ENCODE peak calls at places on chromosomes 4 and X, in eight cellular contexts. One of them, this sample, is unnamed.

GRCh38 chr4:112882286-112882685 is 167.2 kb upstream of the ANK2 start:
- DNase-seq in suprapubic skin: no peak
- DNase-seq in tibial nerve: no peak
- DNase-seq in neural progenitor cell: peak; percentile 20
- DNase-seq in pancreas: no peak
- DNase-seq in tibial artery: no peak
- DNase-seq in ascending aorta: no peak
- DNase-seq in mesenchymal stem cell: no peak
- DNase-seq in this sample: no peak

GRCh38 chr4:32106767-32107166 is 1386.6 kb downstream of the PCDH7 start:
- DNase-seq in pancreas: no peak
- DNase-seq in suprapubic skin: no peak
- DNase-seq in ascending aorta: no peak
- DNase-seq in tibial nerve: no peak
- DNase-seq in neural progenitor cell: no peak
- DNase-seq in tibial artery: no peak
- DNase-seq in mesenchymal stem cell: no peak
- DNase-seq in this sample: no peak

GRCh38 chr4:110612631-110613269 is 10.1 kb downstream of the PITX2 start:
- DNase-seq in tibial artery: no peak
- DNase-seq in tibial nerve: no peak
- DNase-seq in neural progenitor cell: no peak
- DNase-seq in pancreas: no peak
- DNase-seq in mesenchymal stem cell: no peak
- DNase-seq in suprapubic skin: no peak
- DNase-seq in ascending aorta: no peak
- DNase-seq in this sample: no peak

GRCh38 chr4:21476753-21477152 is 471.8 kb downstream of the KCNIP4 start:
- DNase-seq in tibial artery: no peak
- DNase-seq in mesenchymal stem cell: peak; percentile 21
- DNase-seq in ascending aorta: no peak
- DNase-seq in tibial nerve: no peak
- DNase-seq in neural progenitor cell: peak; percentile 81
- DNase-seq in suprapubic skin: no peak
- DNase-seq in pancreas: no peak
- DNase-seq in this sample: no peak

GRCh38 chrX:136867518-136867917 is 13.0 kb downstream of the RBMX start:
- DNase-seq in ascending aorta: no peak
- DNase-seq in tibial nerve: no peak
- DNase-seq in mesenchymal stem cell: peak; percentile 33
- DNase-seq in suprapubic skin: no peak
- DNase-seq in tibial artery: no peak
- DNase-seq in pancreas: no peak
- DNase-seq in neural progenitor cell: no peak
- DNase-seq in this sample: no peak

GRCh38 chrX:65196758-65197371 is 220.6 kb upstream of the ZC4H2 start:
- DNase-seq in ascending aorta: no peak
- DNase-seq in pancreas: peak; percentile 59
- DNase-seq in suprapubic skin: no peak
- DNase-seq in tibial artery: no peak
- DNase-seq in mesenchymal stem cell: no peak
- DNase-seq in tibial nerve: no peak
- DNase-seq in neural progenitor cell: peak; percentile 82
- DNase-seq in this sample: no peak

GRCh38 chr4:148530114-148530513 is 87.9 kb upstream of the NR3C2 start:
- DNase-seq in neural progenitor cell: no peak
- DNase-seq in tibial artery: no peak
- DNase-seq in suprapubic skin: no peak
- DNase-seq in mesenchymal stem cell: no peak
- DNase-seq in tibial nerve: no peak
- DNase-seq in ascending aorta: no peak
- DNase-seq in pancreas: no peak
- DNase-seq in this sample: no peak

GRCh38 chr4:140233811-140234696 is 80.1 kb upstream of the MAML3 start:
- DNase-seq in ascending aorta: no peak
- DNase-seq in tibial nerve: no peak
- DNase-seq in suprapubic skin: no peak
- DNase-seq in pancreas: no peak
- DNase-seq in tibial artery: no peak
- DNase-seq in neural progenitor cell: no peak
- DNase-seq in mesenchymal stem cell: peak; percentile 81
- DNase-seq in this sample: no peak

GRCh38 chr4:35541888-35542213 is 702.5 kb downstream of the ARAP2 start:
- DNase-seq in pancreas: no peak
- DNase-seq in neural progenitor cell: peak; percentile 23
- DNase-seq in tibial nerve: no peak
- DNase-seq in mesenchymal stem cell: no peak
- DNase-seq in tibial artery: no peak
- DNase-seq in ascending aorta: no peak
- DNase-seq in suprapubic skin: no peak
- DNase-seq in this sample: no peak

GRCh38 chr4:5568931-5569330 is 139.4 kb downstream of the EVC2 start:
- DNase-seq in suprapubic skin: no peak
- DNase-seq in mesenchymal stem cell: no peak
- DNase-seq in pancreas: no peak
- DNase-seq in tibial nerve: no peak
- DNase-seq in tibial artery: no peak
- DNase-seq in neural progenitor cell: no peak
- DNase-seq in ascending aorta: no peak
- DNase-seq in this sample: no peak

GRCh38 chr4:126364290-126364978 is 1049.7 kb downstream of the FAT4 start:
- DNase-seq in tibial artery: no peak
- DNase-seq in suprapubic skin: no peak
- DNase-seq in tibial nerve: no peak
- DNase-seq in mesenchymal stem cell: peak; percentile 88
- DNase-seq in neural progenitor cell: no peak
- DNase-seq in ascending aorta: no peak
- DNase-seq in pancreas: no peak
- DNase-seq in this sample: no peak

DNA sequence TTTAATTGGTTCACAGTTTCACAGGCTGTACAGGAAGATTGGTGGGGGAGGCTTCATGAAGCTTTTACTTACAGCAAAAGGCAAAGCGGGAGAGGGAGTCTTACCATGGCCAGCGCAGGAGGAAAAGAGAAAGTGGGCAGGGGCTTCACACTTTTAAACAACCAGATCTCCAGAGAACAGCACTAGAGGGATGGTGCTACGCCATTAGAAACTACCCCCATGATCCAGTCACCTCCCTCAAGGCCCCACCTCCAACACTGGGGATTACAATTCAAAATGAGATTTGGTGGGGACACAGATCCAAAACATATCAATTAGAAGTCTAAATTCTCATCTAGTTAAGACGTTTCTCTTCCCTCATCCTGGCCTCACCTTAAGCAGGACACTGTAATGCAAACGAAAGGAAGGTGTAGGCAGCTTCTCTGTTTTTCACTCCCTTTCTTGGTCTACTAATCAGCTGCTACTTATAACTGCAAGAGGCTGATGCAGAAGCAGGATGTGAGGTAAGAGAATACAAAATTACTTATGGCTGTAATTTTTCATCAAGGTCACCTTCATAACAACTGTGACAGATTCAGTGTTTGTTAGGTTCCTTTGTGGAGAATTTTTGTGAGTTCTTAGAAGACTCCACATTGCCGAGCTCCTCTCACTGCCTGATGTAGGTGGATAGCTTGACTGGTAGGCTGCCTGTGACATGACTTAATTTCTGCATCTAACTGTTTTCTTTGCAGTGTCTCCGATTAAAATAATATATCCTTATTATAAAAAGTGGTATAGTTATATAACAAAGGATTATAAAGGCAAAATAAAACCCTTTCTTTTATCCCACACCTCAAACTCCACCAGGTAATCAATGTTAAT is 255.1 kb downstream of the IL15 start:
- DNase-seq in tibial artery: no peak
- DNase-seq in ascending aorta: no peak
- DNase-seq in neural progenitor cell: no peak
- DNase-seq in suprapubic skin: no peak
- DNase-seq in mesenchymal stem cell: no peak
- DNase-seq in pancreas: no peak
- DNase-seq in tibial nerve: no peak
- DNase-seq in this sample: no peak
- H3K4me3 ChIP-seq in tibial artery: no peak overlapping the region
- H3K4me3 ChIP-seq in ascending aorta: no peak overlapping the region
- H3K4me3 ChIP-seq in neural progenitor cell: no peak overlapping the region
- H3K4me3 ChIP-seq in suprapubic skin: no peak overlapping the region
- H3K4me3 ChIP-seq in mesenchymal stem cell: no peak overlapping the region
- H3K4me3 ChIP-seq in pancreas: no peak overlapping the region
- H3K4me3 ChIP-seq in tibial nerve: no peak overlapping the region
- H3K4me3 ChIP-seq in this sample: no peak overlapping the region

DNA sequence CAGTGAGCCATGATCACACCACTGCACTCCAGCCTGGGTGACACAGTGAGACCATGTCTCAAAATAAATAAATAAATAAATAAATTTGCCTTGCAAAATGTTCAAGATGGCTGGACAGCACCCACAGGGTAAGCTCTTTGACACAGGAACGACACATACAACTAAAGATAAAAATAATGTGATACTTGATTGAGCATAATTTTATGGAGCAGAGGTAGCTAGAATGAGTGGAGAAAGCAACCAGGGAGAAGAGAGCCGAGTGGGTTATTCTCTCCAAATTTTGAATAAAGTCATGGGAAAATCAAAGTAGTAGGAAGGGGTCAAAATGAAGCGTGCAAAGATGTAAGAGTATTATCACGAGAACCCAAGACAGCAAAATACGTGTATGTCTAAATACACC is 121.5 kb downstream of the IRF2 start:
- DNase-seq in neural progenitor cell: no peak
- DNase-seq in pancreas: no peak
- DNase-seq in suprapubic skin: no peak
- DNase-seq in tibial nerve: no peak
- DNase-seq in mesenchymal stem cell: no peak
- DNase-seq in ascending aorta: no peak
- DNase-seq in tibial artery: no peak
- DNase-seq in this sample: no peak
- H3K4me1 ChIP-seq in neural progenitor cell: peaks cover 3% of the 10 kb centered on the region
- H3K4me1 ChIP-seq in pancreas: peaks cover 25% of the 10 kb centered on the region
- H3K4me1 ChIP-seq in suprapubic skin: peaks cover 40% of the 10 kb centered on the region
- H3K4me1 ChIP-seq in tibial nerve: peaks cover 8% of the 10 kb centered on the region
- H3K4me1 ChIP-seq in mesenchymal stem cell: peaks cover 4% of the 10 kb centered on the region
- H3K4me1 ChIP-seq in ascending aorta: peaks cover 4% of the 10 kb centered on the region
- H3K4me1 ChIP-seq in tibial artery: no peaks in the 10 kb centered on the region
- H3K4me1 ChIP-seq in this sample: peaks cover 13% of the 10 kb centered on the region

DNA sequence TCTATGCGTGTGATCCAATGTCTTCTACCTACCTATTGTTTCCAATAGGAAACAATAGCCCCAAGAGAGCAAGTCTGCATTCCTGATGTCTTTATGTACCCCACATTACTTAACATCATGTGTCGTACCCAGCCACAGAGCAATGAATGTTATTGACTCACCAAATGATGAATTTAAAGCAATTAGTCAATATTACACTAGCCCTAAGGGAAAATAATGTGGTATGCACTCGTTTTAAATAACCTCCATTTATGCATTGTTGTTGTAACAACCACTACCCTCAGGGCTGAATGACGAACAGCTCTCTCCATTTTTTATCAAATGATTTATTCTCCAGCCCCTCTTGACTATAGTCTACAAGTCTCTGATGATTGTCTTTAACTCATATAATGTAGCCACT is 601.8 kb upstream of the GRIA3 start:
- DNase-seq in mesenchymal stem cell: no peak
- DNase-seq in tibial artery: no peak
- DNase-seq in suprapubic skin: no peak
- DNase-seq in tibial nerve: no peak
- DNase-seq in ascending aorta: no peak
- DNase-seq in pancreas: no peak
- DNase-seq in neural progenitor cell: no peak
- DNase-seq in this sample: no peak
- H3K27ac ChIP-seq in mesenchymal stem cell: no peak overlapping the region
- H3K27ac ChIP-seq in tibial artery: no peak overlapping the region
- H3K27ac ChIP-seq in suprapubic skin: no peak overlapping the region
- H3K27ac ChIP-seq in tibial nerve: no peak overlapping the region
- H3K27ac ChIP-seq in ascending aorta: no peak overlapping the region
- H3K27ac ChIP-seq in pancreas: no peak overlapping the region
- H3K27ac ChIP-seq in neural progenitor cell: no peak overlapping the region
- H3K27ac ChIP-seq in this sample: no peak overlapping the region

GRCh38 chr4:152935661-152936445 is at the start of gene FHDC1:
- DNase-seq in ascending aorta: no peak
- DNase-seq in neural progenitor cell: peak; percentile 91
- DNase-seq in mesenchymal stem cell: peak; percentile 6
- DNase-seq in tibial nerve: no peak
- DNase-seq in tibial artery: no peak
- DNase-seq in pancreas: peak; percentile 82
- DNase-seq in suprapubic skin: no peak
- DNase-seq in this sample: no peak

GRCh38 chr4:152938237-152938969 is 2.3 kb downstream of the FHDC1 start:
- DNase-seq in tibial nerve: no peak
- DNase-seq in suprapubic skin: no peak
- DNase-seq in tibial artery: no peak
- DNase-seq in ascending aorta: no peak
- DNase-seq in mesenchymal stem cell: no peak
- DNase-seq in pancreas: no peak
- DNase-seq in neural progenitor cell: no peak
- DNase-seq in this sample: no peak

GRCh38 chr4:152936446-152937279 is 540 bp downstream of the FHDC1 start:
- DNase-seq in pancreas: peak; percentile 31
- DNase-seq in tibial nerve: no peak
- DNase-seq in neural progenitor cell: peak; percentile 71
- DNase-seq in suprapubic skin: peak; percentile 84
- DNase-seq in tibial artery: no peak
- DNase-seq in ascending aorta: no peak
- DNase-seq in mesenchymal stem cell: peak; percentile 40
- DNase-seq in this sample: no peak

GRCh38 chr4:152937280-152937534 is 1.1 kb downstream of the FHDC1 start:
- DNase-seq in tibial nerve: no peak
- DNase-seq in suprapubic skin: no peak
- DNase-seq in ascending aorta: no peak
- DNase-seq in mesenchymal stem cell: no peak
- DNase-seq in tibial artery: no peak
- DNase-seq in neural progenitor cell: no peak
- DNase-seq in pancreas: no peak
- DNase-seq in this sample: no peak

DNA sequence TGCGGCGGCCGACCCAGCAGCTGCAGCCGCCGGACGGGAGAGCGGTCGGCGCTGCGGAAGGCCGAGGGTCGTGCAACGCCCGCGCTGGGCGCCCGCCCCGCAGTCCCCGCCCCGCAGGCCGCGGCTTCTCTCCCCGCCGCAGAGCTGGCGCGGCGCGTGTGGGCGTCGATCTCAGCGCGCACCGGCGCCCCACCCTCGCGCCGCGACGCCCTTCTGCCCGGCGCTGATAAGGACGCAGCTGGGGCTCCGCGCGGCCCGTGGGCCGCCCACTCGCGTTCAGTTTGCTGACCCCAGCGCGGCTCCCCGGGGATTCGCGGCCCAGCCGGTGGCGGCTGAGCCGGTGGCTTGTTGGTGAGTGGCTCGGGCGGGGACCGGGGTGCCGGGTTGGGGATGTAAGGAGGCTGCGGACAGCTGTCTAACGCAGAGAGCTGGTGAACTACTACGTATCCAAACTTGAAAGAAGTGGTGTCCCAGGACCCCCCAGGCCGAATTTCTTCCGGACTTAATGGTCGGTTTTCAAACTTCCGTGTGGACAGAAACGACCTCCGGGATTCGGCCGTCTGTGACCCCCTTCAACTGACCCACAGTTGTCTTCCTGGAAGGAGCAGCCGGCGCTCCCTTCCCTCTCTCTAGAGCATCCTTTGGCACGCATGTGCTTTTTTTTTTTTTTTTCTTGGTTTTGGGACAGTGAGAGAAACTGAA is 1.6 kb downstream of the FHDC1 start:
- DNase-seq in ascending aorta: no peak
- DNase-seq in suprapubic skin: no peak
- DNase-seq in neural progenitor cell: peak; percentile 61
- DNase-seq in pancreas: peak; percentile 38
- DNase-seq in tibial nerve: no peak
- DNase-seq in tibial artery: no peak
- DNase-seq in mesenchymal stem cell: peak; percentile 36
- DNase-seq in this sample: no peak
- H3K4me3 ChIP-seq in ascending aorta: peak overlapping the region; percentile 74
- H3K4me3 ChIP-seq in suprapubic skin: peak overlapping the region; percentile 82
- H3K4me3 ChIP-seq in neural progenitor cell: peak overlapping the region; percentile 79
- H3K4me3 ChIP-seq in pancreas: peak overlapping the region; percentile 71
- H3K4me3 ChIP-seq in tibial nerve: peak overlapping the region; percentile 56
- H3K4me3 ChIP-seq in tibial artery: peak overlapping the region; percentile 70
- H3K4me3 ChIP-seq in mesenchymal stem cell: peak overlapping the region; percentile 74
- H3K4me3 ChIP-seq in this sample: peak overlapping the region; percentile 53

This sample was measured in CD8-positive, alpha-beta T cell.